ENCODE peak calls at places on chromosome 17, in seven cellular contexts. R is CD8-positive, alpha-beta T cell; S is DND-41; X is tibial artery; V is A673; I is pancreas; K is naive thymus-derived CD4-positive, alpha-beta T cell. J is an unnamed sample. For H3K36me3, the result is how much of the 10 kb centered on the place peaks cover.

GRCh38 chr17:44830359-44831269 is 527 bp upstream of the GJC1 start:
- DNase-seq in R (peak), S (no peak), X (peak), V (peak), I (peak), K (peak), J (peak)

GRCh38 chr17:74325376-74325742 is 667 bp upstream of the KIF19 start:
- DNase-seq in R (no peak), S (no peak), X (no peak), V (no peak), I (no peak), K (no peak), J (no peak)

GRCh38 chr17:29149431-29150064 is 30.6 kb downstream of the MYO18A start:
- DNase-seq in R (no peak), S (no peak), X (peak), V (peak), I (no peak), K (no peak), J (no peak)

GRCh38 chr17:5638596-5638995 is 54.3 kb upstream of the NLRP1 start:
- DNase-seq in R (no peak), S (no peak), X (no peak), V (no peak), I (no peak), K (no peak), J (no peak)

GRCh38 chr17:80456465-80457235 is 19.8 kb downstream of the NPTX1 start:
- DNase-seq in R (no peak), S (no peak), X (no peak), V (no peak), I (peak), K (no peak), J (no peak)

GRCh38 chr17:29196784-29197515 is 16.8 kb upstream of the MYO18A start:
- DNase-seq in R (no peak), S (no peak), X (no peak), V (no peak), I (no peak), K (no peak), J (no peak)

GRCh38 chr17:83098241-83099085 is 19.1 kb downstream of the METRNL start:
- DNase-seq in R (no peak), S (no peak), X (no peak), V (no peak), I (no peak), K (no peak), J (no peak)

GRCh38 chr17:2892305-2892971 is 96.2 kb downstream of the RAP1GAP2 start:
- DNase-seq in R (no peak), S (no peak), X (no peak), V (no peak), I (no peak), K (no peak), J (no peak)

GRCh38 chr17:9051561-9051960 is 30.3 kb downstream of the NTN1 start:
- DNase-seq in R (no peak), S (no peak), X (no peak), V (no peak), I (no peak), K (no peak), J (no peak)

GRCh38 chr17:54840885-54841614 is 59.6 kb upstream of the TOM1L1 start:
- DNase-seq in R (no peak), S (no peak), X (no peak), V (no peak), I (no peak), K (no peak), J (no peak)

GRCh38 chr17:6005939-6006338 is 64.2 kb upstream of the WSCD1 start:
- DNase-seq in R (no peak), S (no peak), X (no peak), V (no peak), I (no peak), K (no peak), J (no peak)

GRCh38 chr17:2932946-2933345 is 130.5 kb downstream of the OR1D5 start:
- DNase-seq in R (no peak), S (no peak), X (no peak), V (no peak), I (peak), K (no peak), J (no peak)

GRCh38 chr17:28466001-28466400 is 7.4 kb upstream of the SLC13A2 start:
- DNase-seq in R (peak), S (no peak), X (no peak), V (no peak), I (no peak), K (no peak), J (no peak)

GRCh38 chr17:45719335-45720071 is 64.6 kb upstream of the CRHR1 start:
- DNase-seq in R (no peak), S (no peak), X (no peak), V (peak), I (no peak), K (no peak), J (peak)

GRCh38 chr17:40295471-40296457 is 8.1 kb downstream of the CDC6 start:
- DNase-seq in R (no peak), S (no peak), X (no peak), V (no peak), I (no peak), K (no peak), J (no peak)

GRCh38 chr17:77315551-77316190 is 174.9 kb downstream of the SEC14L1 start:
- DNase-seq in R (no peak), S (no peak), X (peak), V (no peak), I (peak), K (no peak), J (peak)

GRCh38 chr17:78664476-78665384 is 87.5 kb upstream of the DNAH17 start:
- DNase-seq in R (no peak), S (no peak), X (no peak), V (no peak), I (no peak), K (no peak), J (no peak)

GRCh38 chr17:44314869-44315661 is 6.7 kb downstream of the RUNDC3A start:
- DNase-seq in R (no peak), S (peak), X (no peak), V (peak), I (peak), K (peak), J (no peak)

DNA sequence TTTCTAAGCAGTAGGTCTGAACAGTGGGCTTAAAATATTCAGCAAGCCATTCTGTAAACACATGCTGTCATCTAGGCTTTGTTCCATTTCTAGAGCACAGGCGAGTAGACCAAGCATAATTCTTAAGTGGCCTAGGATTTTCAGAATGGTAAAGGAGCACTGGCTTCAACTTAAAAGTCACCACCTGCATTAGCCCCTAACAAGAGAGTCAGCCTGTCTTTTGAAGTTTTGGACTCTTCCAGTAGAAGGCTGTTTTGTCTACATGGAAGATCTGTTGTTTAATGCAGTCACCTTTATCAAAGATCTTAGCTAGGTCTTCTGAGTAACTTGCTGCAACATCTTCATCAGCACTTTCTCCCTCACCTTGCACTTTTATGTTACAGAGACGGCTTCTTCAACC is 36.6 kb downstream of the TTC19 start:
- DNase-seq in R (no peak), S (no peak), X (no peak), V (no peak), I (no peak), K (no peak), J (no peak)
- H3K36me3 ChIP-seq in R (under half), S (half or more), X (half or more), V (half or more), I (half or more), K (under half), J (under half)

GRCh38 chr17:858941-859452 is 76.8 kb downstream of the MRM3 start:
- DNase-seq in R (no peak), S (no peak), X (no peak), V (no peak), I (no peak), K (no peak), J (no peak)

GRCh38 chr17:859461-860195 is 77.5 kb downstream of the MRM3 start:
- DNase-seq in R (no peak), S (no peak), X (no peak), V (no peak), I (no peak), K (no peak), J (no peak)

GRCh38 chr17:860805-861204 is 78.7 kb downstream of the MRM3 start:
- DNase-seq in R (no peak), S (no peak), X (no peak), V (no peak), I (no peak), K (no peak), J (no peak)

GRCh38 chr17:862584-862983 is 80.4 kb downstream of the MRM3 start:
- DNase-seq in R (no peak), S (no peak), X (no peak), V (no peak), I (no peak), K (no peak), J (no peak)

DNA sequence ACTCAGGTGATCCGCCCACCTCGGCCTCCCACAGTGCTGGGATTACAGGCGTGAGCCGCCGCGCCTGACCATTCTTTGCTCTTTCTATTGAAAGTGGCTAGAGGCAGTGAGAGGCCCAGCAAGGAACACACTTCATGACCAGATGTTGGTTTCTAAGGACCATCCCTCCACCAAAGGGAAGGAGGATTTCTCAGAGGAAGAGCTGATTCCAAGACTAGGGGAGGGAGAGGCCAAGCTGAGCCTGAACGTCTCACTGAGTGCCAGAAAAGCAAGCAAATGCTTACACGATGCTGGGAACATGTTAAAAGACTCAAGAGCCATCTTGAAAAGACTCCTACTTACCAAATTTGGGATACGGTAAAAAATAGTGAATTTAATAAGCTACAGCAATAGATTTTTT is 79.2 kb downstream of the MRM3 start:
- DNase-seq in R (no peak), S (no peak), X (no peak), V (no peak), I (no peak), K (no peak), J (no peak)
- H3K4me3 ChIP-seq in R (no peak), S (no peak), X (no peak), V (no peak), I (no peak), K (no peak), J (no peak)

GRCh38 chr17:38719284-38719942 is 10.7 kb upstream of the CISD3 start:
- DNase-seq in R (no peak), S (no peak), X (no peak), V (no peak), I (peak), K (no peak), J (no peak)
- H3K36me3 ChIP-seq in R (half or more), S (half or more), X (half or more), V (under half), I (under half), K (under half), J (half or more)

GRCh38 chr17:17726721-17727060 is 45.4 kb downstream of the RAI1 start:
- DNase-seq in R (no peak), S (no peak), X (no peak), V (no peak), I (no peak), K (peak), J (no peak)
- H3K4me3 ChIP-seq in R (no peak), S (no peak), X (no peak), V (no peak), I (no peak), K (no peak), J (no peak)

DNA sequence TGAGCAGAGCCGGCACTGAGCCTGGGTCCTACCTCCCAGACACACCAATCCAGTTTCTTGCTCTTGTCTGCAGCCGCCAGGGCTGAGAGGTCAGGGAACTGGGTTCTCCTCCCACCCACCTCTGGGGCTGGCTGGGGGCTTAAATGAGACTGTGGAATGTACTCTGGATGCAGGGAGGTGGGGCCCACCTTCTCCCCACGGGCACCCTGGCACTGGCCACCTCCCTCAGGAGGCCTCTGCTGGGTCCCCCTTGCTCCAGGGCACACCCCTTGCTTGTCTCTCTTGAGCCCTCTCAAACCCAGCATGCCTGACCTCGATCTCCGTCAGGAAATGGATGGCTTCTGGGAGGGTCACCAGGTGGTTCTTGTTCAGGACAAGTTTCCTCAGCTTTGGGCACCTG is 6.4 kb downstream of the FLII start:
- DNase-seq in R (no peak), S (no peak), X (no peak), V (no peak), I (no peak), K (no peak), J (no peak)
- H3K36me3 ChIP-seq in R (half or more), S (half or more), X (half or more), V (under half), I (half or more), K (under half), J (under half)

DNA sequence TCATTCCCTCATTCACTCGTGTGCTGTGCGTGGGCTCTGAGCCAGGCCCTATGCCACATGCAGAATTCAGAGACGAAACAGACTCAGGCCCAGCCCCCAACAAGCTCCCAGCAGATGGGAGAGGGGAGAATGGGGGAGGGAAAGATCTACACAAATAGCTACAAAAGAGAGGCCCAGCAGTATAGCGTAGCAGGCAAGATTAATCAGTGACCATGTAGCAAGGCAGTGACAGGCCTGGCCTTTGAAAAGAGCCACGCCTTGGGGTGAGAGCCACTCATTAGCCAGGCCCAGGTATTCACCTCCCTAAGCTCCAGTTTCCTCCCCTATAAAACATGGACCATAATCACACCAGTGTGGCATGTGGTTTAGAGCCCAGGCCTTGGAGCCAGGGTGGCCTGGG is 16.4 kb upstream of the KRT19 start:
- DNase-seq in R (no peak), S (no peak), X (no peak), V (peak), I (no peak), K (no peak), J (peak)
- H3K4me3 ChIP-seq in R (no peak), S (no peak), X (no peak), V (no peak), I (no peak), K (no peak), J (no peak)

GRCh38 chr17:13581925-13582324 is 19.8 kb downstream of the HS3ST3A1 start:
- DNase-seq in R (no peak), S (no peak), X (no peak), V (no peak), I (no peak), K (no peak), J (no peak)
- H3K36me3 ChIP-seq in R (under half), S (under half), X (under half), V (under half), I (under half), K (under half), J (under half)

J was measured in BE2C.